ENCODE peak calls at places on chromosomes 7 and 10, in nine cellular contexts. One of them, this sample, is unnamed.

GRCh38 chr10:31947144-31947926 is 18.7 kb upstream of the ARHGAP12 start:
- DNase-seq in hippocampal formation: peak; percentile 35
- DNase-seq in Caco-2: peak; percentile 84
- DNase-seq in fibroblast of mammary gland: peak; percentile 94
- DNase-seq in central memory CD4-positive, alpha-beta T cell: no peak
- DNase-seq in RWPE2: no peak
- DNase-seq in iris pigment epithelial cell: peak; percentile 96
- DNase-seq in mesenteric fat pad: no peak
- DNase-seq in LoVo: peak; percentile 84
- DNase-seq in this sample: no peak

GRCh38 chr7:158563911-158564647 is 23.5 kb downstream of the PTPRN2 start:
- DNase-seq in hippocampal formation: no peak
- DNase-seq in Caco-2: no peak
- DNase-seq in iris pigment epithelial cell: no peak
- DNase-seq in mesenteric fat pad: no peak
- DNase-seq in fibroblast of mammary gland: no peak
- DNase-seq in RWPE2: no peak
- DNase-seq in LoVo: no peak
- DNase-seq in central memory CD4-positive, alpha-beta T cell: no peak
- DNase-seq in this sample: no peak

GRCh38 chr7:194257-194995 is 2.1 kb downstream of the FAM20C start:
- DNase-seq in RWPE2: no peak
- DNase-seq in hippocampal formation: no peak
- DNase-seq in fibroblast of mammary gland: no peak
- DNase-seq in mesenteric fat pad: no peak
- DNase-seq in LoVo: no peak
- DNase-seq in Caco-2: no peak
- DNase-seq in iris pigment epithelial cell: peak; percentile 82
- DNase-seq in central memory CD4-positive, alpha-beta T cell: no peak
- DNase-seq in this sample: peak; percentile 54

GRCh38 chr7:6162650-6163366 is 109.6 kb downstream of the CYTH3 start:
- DNase-seq in Caco-2: no peak
- DNase-seq in central memory CD4-positive, alpha-beta T cell: no peak
- DNase-seq in iris pigment epithelial cell: no peak
- DNase-seq in hippocampal formation: no peak
- DNase-seq in LoVo: no peak
- DNase-seq in mesenteric fat pad: no peak
- DNase-seq in RWPE2: no peak
- DNase-seq in fibroblast of mammary gland: no peak
- DNase-seq in this sample: no peak

GRCh38 chr10:113454341-113455061 is 98.4 kb upstream of the HABP2 start:
- DNase-seq in hippocampal formation: no peak
- DNase-seq in iris pigment epithelial cell: peak; percentile 44
- DNase-seq in fibroblast of mammary gland: peak; percentile 45
- DNase-seq in RWPE2: no peak
- DNase-seq in Caco-2: peak; percentile 58
- DNase-seq in central memory CD4-positive, alpha-beta T cell: no peak
- DNase-seq in mesenteric fat pad: no peak
- DNase-seq in LoVo: peak; percentile 28
- DNase-seq in this sample: peak; percentile 14

GRCh38 chr10:992523-993340 is 4.5 kb downstream of the GTPBP4 start:
- DNase-seq in mesenteric fat pad: no peak
- DNase-seq in iris pigment epithelial cell: peak; percentile 48
- DNase-seq in RWPE2: no peak
- DNase-seq in fibroblast of mammary gland: peak; percentile 57
- DNase-seq in Caco-2: no peak
- DNase-seq in LoVo: no peak
- DNase-seq in central memory CD4-positive, alpha-beta T cell: no peak
- DNase-seq in hippocampal formation: no peak
- DNase-seq in this sample: no peak

GRCh38 chr10:110260746-110261477 is 43.8 kb downstream of the SMNDC1 start:
- DNase-seq in mesenteric fat pad: no peak
- DNase-seq in iris pigment epithelial cell: peak; percentile 25
- DNase-seq in Caco-2: no peak
- DNase-seq in hippocampal formation: no peak
- DNase-seq in RWPE2: no peak
- DNase-seq in fibroblast of mammary gland: no peak
- DNase-seq in central memory CD4-positive, alpha-beta T cell: no peak
- DNase-seq in LoVo: no peak
- DNase-seq in this sample: no peak

GRCh38 chr10:91805110-91805825 is 7.0 kb downstream of the TNKS2 start:
- DNase-seq in LoVo: no peak
- DNase-seq in mesenteric fat pad: no peak
- DNase-seq in central memory CD4-positive, alpha-beta T cell: no peak
- DNase-seq in RWPE2: no peak
- DNase-seq in fibroblast of mammary gland: no peak
- DNase-seq in iris pigment epithelial cell: peak; percentile 26
- DNase-seq in hippocampal formation: no peak
- DNase-seq in Caco-2: no peak
- DNase-seq in this sample: no peak